ENCODE peak calls at places on chromosomes 11 and 22, in six cellular contexts. Z, R, X, T, A and J are unnamed samples.

GRCh38 chr11:98568011-98568410 is 452.7 kb upstream of the CNTN5 start:
- DNase-seq in Z (no peak), R (no peak), X (no peak), T (no peak), A (no peak), J (no peak)

GRCh38 chr22:50537765-50538164 is 7.9 kb upstream of the KLHDC7B start:
- DNase-seq in Z (no peak), R (no peak), X (no peak), T (no peak), A (no peak), J (no peak)

GRCh38 chr11:125387991-125388390 is 108.1 kb downstream of the FEZ1 start:
- DNase-seq in Z (no peak), R (no peak), X (no peak), T (no peak), A (no peak), J (no peak)

GRCh38 chr11:115408036-115408911 is 95.9 kb downstream of the CADM1 start:
- DNase-seq in Z (peak; percentile 44), R (no peak), X (no peak), T (no peak), A (no peak), J (no peak)

GRCh38 chr22:49632199-49633009 is 195.3 kb downstream of the BRD1 start:
- DNase-seq in Z (peak; percentile 28), R (peak; percentile 74), X (peak; percentile 84), T (peak; percentile 39), A (peak; percentile 80), J (peak; percentile 38)

GRCh38 chr22:31876156-31877035 is 67.9 kb upstream of the YWHAH start:
- DNase-seq in Z (no peak), R (no peak), X (no peak), T (no peak), A (no peak), J (no peak)

GRCh38 chr11:74139151-74139918 is 31.5 kb downstream of the C2CD3 start:
- DNase-seq in Z (peak; percentile 23), R (no peak), X (peak; percentile 35), T (no peak), A (no peak), J (peak; percentile 19)

GRCh38 chr11:89489930-89490329 is 1.2 kb downstream of the NOX4 start:
- DNase-seq in Z (peak; percentile 76), R (no peak), X (no peak), T (no peak), A (no peak), J (peak; percentile 17)

GRCh38 chr11:1879941-1880720 is 11.6 kb downstream of the PRR33 start:
- DNase-seq in Z (no peak), R (no peak), X (no peak), T (no peak), A (no peak), J (peak; percentile 25)

GRCh38 chr11:78630561-78631303 is 56.1 kb upstream of the NARS2 start:
- DNase-seq in Z (no peak), R (no peak), X (no peak), T (no peak), A (no peak), J (no peak)

GRCh38 chr11:129644326-129644725 is 171.3 kb upstream of the TMEM45B start:
- DNase-seq in Z (no peak), R (no peak), X (no peak), T (no peak), A (no peak), J (peak; percentile 50)

GRCh38 chr22:24433001-24433867 is 5.8 kb downstream of the ADORA2A start:
- DNase-seq in Z (no peak), R (no peak), X (no peak), T (no peak), A (no peak), J (no peak)

DNA sequence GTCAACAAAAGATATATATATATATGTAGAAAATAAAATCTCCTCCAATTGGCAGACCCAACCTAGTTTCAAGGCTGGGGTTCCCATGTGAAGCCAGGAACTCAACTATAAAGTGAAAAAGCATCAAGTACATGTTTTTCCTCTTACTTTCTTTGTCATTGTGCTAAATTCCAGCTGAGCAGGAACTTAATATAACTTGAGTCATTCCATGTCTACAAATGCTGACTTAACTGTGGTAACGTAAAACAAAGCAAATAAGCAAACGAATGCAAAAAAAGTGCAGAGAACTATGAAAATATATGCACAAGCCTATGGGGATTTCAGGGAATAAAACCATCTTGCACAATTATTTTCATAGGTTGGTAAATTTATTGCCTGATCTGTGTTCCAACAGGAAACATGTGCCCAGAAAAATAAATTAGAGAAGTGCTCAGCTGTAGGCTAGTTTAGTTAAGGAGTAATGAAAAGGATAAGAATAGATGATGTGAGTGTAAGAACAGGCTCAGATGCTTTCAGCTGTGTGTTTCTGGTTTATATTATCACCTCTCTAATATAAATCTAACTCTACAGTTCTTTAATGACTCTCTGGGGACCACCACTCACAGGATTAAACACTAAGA is 1169.3 kb downstream of the LRRC4C start:
- DNase-seq in Z (peak; percentile 1), R (no peak), X (no peak), T (no peak), A (no peak), J (peak; percentile 35)
- H3K9ac ChIP-seq in Z (no peak overlapping the region), R (no peak overlapping the region), X (no peak overlapping the region), T (no peak overlapping the region), A (no peak overlapping the region), J (no peak overlapping the region)

DNA sequence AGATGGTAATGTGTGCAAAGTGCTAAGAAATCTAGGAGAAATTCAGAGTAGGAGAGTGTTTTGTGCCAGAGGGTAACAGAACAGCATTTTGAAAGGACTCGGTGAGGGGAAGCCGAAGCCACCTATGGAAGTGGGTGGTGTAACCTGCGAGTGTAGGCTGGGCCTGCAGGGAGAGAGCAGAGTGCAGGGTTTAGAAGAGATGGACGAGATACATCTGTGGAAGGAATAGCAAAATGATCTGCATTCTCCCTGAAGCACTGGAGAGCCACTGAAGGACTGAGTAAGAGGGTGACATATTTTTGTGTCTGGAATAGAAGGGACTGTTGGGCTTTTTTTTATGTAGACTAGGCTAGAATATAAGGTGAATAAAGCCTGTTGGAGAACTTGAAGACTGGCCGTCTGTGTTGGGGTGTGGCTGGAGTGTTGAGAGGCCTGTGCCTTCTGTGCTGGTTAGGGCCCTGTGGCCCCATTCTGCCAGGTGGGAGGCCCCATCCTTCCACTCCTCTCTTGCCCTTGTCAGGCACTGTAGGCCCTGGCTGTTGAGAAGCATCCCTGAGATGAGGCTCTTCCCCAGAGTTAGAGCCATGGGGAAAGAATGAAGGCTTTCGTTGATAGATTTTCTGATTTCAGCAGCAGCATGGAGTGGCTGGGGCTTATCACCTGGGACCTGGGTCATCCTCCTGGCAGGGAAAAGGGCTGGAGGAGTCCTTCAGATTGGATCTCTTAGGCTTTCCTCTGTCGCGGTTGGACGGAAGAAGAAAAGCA is 102.2 kb downstream of the ZBTB16 start:
- DNase-seq in Z (no peak), R (no peak), X (no peak), T (no peak), A (no peak), J (no peak)
- H2BK15ac ChIP-seq in Z (no peak overlapping the region), R (no peak overlapping the region), X (no peak overlapping the region), T (no peak overlapping the region), A (no peak overlapping the region), J (peak overlapping the region; percentile 99)

GRCh38 chr22:37659066-37659896 is 758 bp downstream of the PDXP start:
- DNase-seq in Z (no peak), R (no peak), X (no peak), T (no peak), A (no peak), J (no peak)
- H4K8ac ChIP-seq in Z (peak overlapping the region; percentile 52), R (no peak overlapping the region), X (no peak overlapping the region), T (peak overlapping the region; percentile 86), A (no peak overlapping the region), J (peak overlapping the region; percentile 5)

GRCh38 chr22:44795701-44796630 is 43.6 kb downstream of the ARHGAP8 start:
- DNase-seq in Z (no peak), R (no peak), X (peak; percentile 59), T (no peak), A (peak; percentile 52), J (no peak)
- H3K9ac ChIP-seq in Z (no peak overlapping the region), R (peak overlapping the region; percentile 24), X (no peak overlapping the region), T (no peak overlapping the region), A (no peak overlapping the region), J (no peak overlapping the region)

GRCh38 chr22:46129390-46130041 is 20.8 kb upstream of the PPARA start:
- DNase-seq in Z (no peak), R (no peak), X (no peak), T (no peak), A (no peak), J (no peak)

GRCh38 chr22:46126853-46127385 is 23.4 kb upstream of the PPARA start:
- DNase-seq in Z (no peak), R (no peak), X (no peak), T (no peak), A (no peak), J (no peak)

GRCh38 chr22:46128606-46129005 is 21.7 kb upstream of the PPARA start:
- DNase-seq in Z (no peak), R (no peak), X (no peak), T (no peak), A (no peak), J (no peak)

GRCh38 chr22:46125816-46126770 is 24.2 kb upstream of the PPARA start:
- DNase-seq in Z (no peak), R (no peak), X (no peak), T (no peak), A (no peak), J (no peak)

DNA sequence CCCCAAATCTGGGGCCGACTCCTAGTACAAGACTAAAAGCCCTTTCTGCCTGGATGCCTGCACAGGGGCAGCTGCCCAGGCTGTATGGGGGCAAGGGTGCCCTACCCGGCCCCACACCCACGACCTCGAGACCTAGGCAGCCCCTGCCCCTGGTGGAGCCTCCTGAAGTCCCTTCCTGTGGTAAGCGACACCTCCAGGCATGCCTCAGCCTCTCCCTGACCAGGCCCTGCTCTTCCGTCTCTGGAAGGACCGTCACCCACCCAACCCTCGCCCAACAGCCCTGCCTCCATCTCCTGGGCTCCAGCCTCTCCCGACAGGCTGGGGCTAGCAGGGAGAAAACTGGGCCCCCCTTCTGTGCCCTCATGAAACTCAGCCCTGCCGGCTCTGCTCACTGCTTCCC is 22.8 kb upstream of the PPARA start:
- DNase-seq in Z (no peak), R (no peak), X (no peak), T (no peak), A (no peak), J (no peak)
- H2BK15ac ChIP-seq in Z (no peak overlapping the region), R (no peak overlapping the region), X (no peak overlapping the region), T (no peak overlapping the region), A (no peak overlapping the region), J (no peak overlapping the region)

DNA sequence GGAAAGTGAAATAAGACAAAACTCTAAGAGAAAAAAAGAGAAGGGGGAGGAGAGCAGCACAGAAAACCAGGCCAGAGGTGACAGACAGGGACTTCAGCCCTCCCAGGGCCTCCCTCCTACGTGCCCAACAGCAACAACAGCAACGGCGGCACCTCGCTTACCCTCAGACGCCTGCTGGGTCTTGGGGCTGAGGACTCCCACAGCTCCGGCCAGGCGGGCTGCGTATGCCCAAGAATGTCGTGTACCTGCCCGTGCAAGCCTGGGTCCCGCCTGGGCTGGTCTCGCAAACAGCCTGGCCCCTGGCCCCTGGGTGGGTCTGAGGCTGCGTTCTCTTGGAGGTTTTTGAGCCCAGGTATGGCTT is 30.5 kb downstream of the ARAP1 start:
- DNase-seq in Z (no peak), R (no peak), X (peak; percentile 48), T (no peak), A (no peak), J (no peak)
- H4K8ac ChIP-seq in Z (peak overlapping the region; percentile 99), R (no peak overlapping the region), X (no peak overlapping the region), T (no peak overlapping the region), A (no peak overlapping the region), J (peak overlapping the region; percentile 96)